ENCODE peak calls at places on chromosomes 6 and 20, in seven cellular contexts. Q is gastrocnemius medialis, M is IMR-90, V is left ventricle myocardium inferior, S is PC-3, R is RPMI7951, H is endothelial cell of umbilical vein. J is an unnamed sample.

GRCh38 chr6:167731731-167732422 is 94.8 kb upstream of the AFDN start:
- DNase-seq in Q (no peak), M (no peak), V (no peak), S (no peak), R (no peak), H (no peak), J (no peak)

GRCh38 chr20:19003759-19004336 is 190.3 kb downstream of the SCP2D1 start:
- DNase-seq in Q (no peak), M (no peak), V (no peak), S (peak), R (no peak), H (no peak), J (no peak)

GRCh38 chr6:3218266-3218665 is 9.2 kb downstream of the TUBB2B start:
- DNase-seq in Q (no peak), M (no peak), V (no peak), S (no peak), R (no peak), H (no peak), J (no peak)

GRCh38 chr6:159978291-159979135 is 9.6 kb downstream of the IGF2R start:
- DNase-seq in Q (no peak), M (no peak), V (no peak), S (peak), R (peak), H (no peak), J (no peak)

GRCh38 chr6:13420269-13420668 is 67.1 kb downstream of the GFOD1 start:
- DNase-seq in Q (no peak), M (no peak), V (no peak), S (no peak), R (no peak), H (no peak), J (no peak)

GRCh38 chr6:158560787-158561246 is 926 bp downstream of the TMEM181 start:
- DNase-seq in Q (no peak), M (no peak), V (no peak), S (peak), R (peak), H (peak), J (peak)

GRCh38 chr6:133903855-133904254 is 14.9 kb downstream of the TCF21 start:
- DNase-seq in Q (no peak), M (no peak), V (no peak), S (no peak), R (no peak), H (no peak), J (no peak)

GRCh38 chr20:20143165-20143564 is 90.8 kb downstream of the CFAP61 start:
- DNase-seq in Q (no peak), M (no peak), V (no peak), S (no peak), R (no peak), H (no peak), J (no peak)

GRCh38 chr6:19369770-19370169 is 467.4 kb upstream of the ID4 start:
- DNase-seq in Q (no peak), M (no peak), V (no peak), S (no peak), R (no peak), H (no peak), J (no peak)

GRCh38 chr20:23136893-23137745 is 51.0 kb upstream of the CD93 start:
- DNase-seq in Q (peak), M (no peak), V (no peak), S (no peak), R (no peak), H (no peak), J (no peak)

GRCh38 chr20:41650221-41650948 is 32.2 kb upstream of the CHD6 start:
- DNase-seq in Q (no peak), M (no peak), V (no peak), S (peak), R (no peak), H (no peak), J (no peak)